ENCODE peak calls at places on chromosomes 13 and 19, in ten cellular contexts. One of them, this sample, is unnamed.

GRCh38 chr13:99984134-99984462 is 2.5 kb downstream of the ZIC2 start:
- DNase-seq in brain microvascular endothelial cell: no peak
- DNase-seq in foreskin fibroblast: no peak
- DNase-seq in thoracic aorta: no peak
- DNase-seq in CD8-positive, alpha-beta memory T cell: no peak
- DNase-seq in GM23248: no peak
- DNase-seq in fibroblast of lung: no peak
- DNase-seq in adipocyte: no peak
- DNase-seq in tibial artery: no peak
- DNase-seq in kidney: no peak
- DNase-seq in this sample: no peak

GRCh38 chr13:48078251-48078656 is 16.6 kb downstream of the MED4 start:
- DNase-seq in brain microvascular endothelial cell: no peak
- DNase-seq in foreskin fibroblast: no peak
- DNase-seq in thoracic aorta: no peak
- DNase-seq in CD8-positive, alpha-beta memory T cell: no peak
- DNase-seq in GM23248: peak; percentile 13
- DNase-seq in fibroblast of lung: peak; percentile 3
- DNase-seq in adipocyte: no peak
- DNase-seq in tibial artery: no peak
- DNase-seq in kidney: no peak
- DNase-seq in this sample: peak; percentile 54

GRCh38 chr19:38039966-38040365 is 133.0 kb downstream of the SIPA1L3 start:
- DNase-seq in brain microvascular endothelial cell: peak; percentile 97
- DNase-seq in foreskin fibroblast: peak; percentile 90
- DNase-seq in thoracic aorta: no peak
- DNase-seq in CD8-positive, alpha-beta memory T cell: no peak
- DNase-seq in GM23248: peak; percentile 97
- DNase-seq in fibroblast of lung: peak; percentile 95
- DNase-seq in adipocyte: peak; percentile 27
- DNase-seq in tibial artery: no peak
- DNase-seq in kidney: no peak
- DNase-seq in this sample: no peak

GRCh38 chr13:85377783-85378182 is 421.4 kb downstream of the SLITRK6 start:
- DNase-seq in brain microvascular endothelial cell: no peak
- DNase-seq in foreskin fibroblast: no peak
- DNase-seq in thoracic aorta: no peak
- DNase-seq in CD8-positive, alpha-beta memory T cell: no peak
- DNase-seq in GM23248: no peak
- DNase-seq in fibroblast of lung: peak; percentile 1
- DNase-seq in adipocyte: no peak
- DNase-seq in tibial artery: no peak
- DNase-seq in kidney: no peak
- DNase-seq in this sample: no peak

GRCh38 chr13:63198076-63198475 is 1782.4 kb upstream of the PCDH20 start:
- DNase-seq in brain microvascular endothelial cell: no peak
- DNase-seq in foreskin fibroblast: no peak
- DNase-seq in thoracic aorta: no peak
- DNase-seq in CD8-positive, alpha-beta memory T cell: no peak
- DNase-seq in GM23248: peak; percentile 5
- DNase-seq in fibroblast of lung: peak; percentile 68
- DNase-seq in adipocyte: peak; percentile 58
- DNase-seq in tibial artery: no peak
- DNase-seq in kidney: no peak
- DNase-seq in this sample: no peak

GRCh38 chr19:22286151-22286810 is at the start of gene ZNF729:
- DNase-seq in brain microvascular endothelial cell: no peak
- DNase-seq in foreskin fibroblast: no peak
- DNase-seq in thoracic aorta: no peak
- DNase-seq in CD8-positive, alpha-beta memory T cell: no peak
- DNase-seq in GM23248: no peak
- DNase-seq in fibroblast of lung: no peak
- DNase-seq in adipocyte: no peak
- DNase-seq in tibial artery: no peak
- DNase-seq in kidney: no peak
- DNase-seq in this sample: no peak

GRCh38 chr13:74889321-74889720 is 592.6 kb downstream of the TBC1D4 start:
- DNase-seq in brain microvascular endothelial cell: no peak
- DNase-seq in foreskin fibroblast: peak; percentile 46
- DNase-seq in thoracic aorta: no peak
- DNase-seq in CD8-positive, alpha-beta memory T cell: no peak
- DNase-seq in GM23248: no peak
- DNase-seq in fibroblast of lung: no peak
- DNase-seq in adipocyte: no peak
- DNase-seq in tibial artery: no peak
- DNase-seq in kidney: no peak
- DNase-seq in this sample: no peak

GRCh38 chr13:113527272-113527958 is 36.9 kb upstream of the DCUN1D2 start:
- DNase-seq in brain microvascular endothelial cell: no peak
- DNase-seq in foreskin fibroblast: no peak
- DNase-seq in thoracic aorta: no peak
- DNase-seq in CD8-positive, alpha-beta memory T cell: no peak
- DNase-seq in GM23248: no peak
- DNase-seq in fibroblast of lung: no peak
- DNase-seq in adipocyte: no peak
- DNase-seq in tibial artery: no peak
- DNase-seq in kidney: no peak
- DNase-seq in this sample: no peak

GRCh38 chr19:23002690-23003422 is at the start of gene ZNF728:
- DNase-seq in brain microvascular endothelial cell: no peak
- DNase-seq in foreskin fibroblast: peak; percentile 1
- DNase-seq in thoracic aorta: peak; percentile 54
- DNase-seq in CD8-positive, alpha-beta memory T cell: no peak
- DNase-seq in GM23248: no peak
- DNase-seq in fibroblast of lung: no peak
- DNase-seq in adipocyte: no peak
- DNase-seq in tibial artery: peak; percentile 60
- DNase-seq in kidney: no peak
- DNase-seq in this sample: no peak

GRCh38 chr19:13621413-13621812 is 115.1 kb upstream of the CACNA1A start:
- DNase-seq in brain microvascular endothelial cell: peak; percentile 96
- DNase-seq in foreskin fibroblast: peak; percentile 98
- DNase-seq in thoracic aorta: no peak
- DNase-seq in CD8-positive, alpha-beta memory T cell: no peak
- DNase-seq in GM23248: peak; percentile 99
- DNase-seq in fibroblast of lung: peak; percentile 96
- DNase-seq in adipocyte: peak; percentile 61
- DNase-seq in tibial artery: no peak
- DNase-seq in kidney: peak; percentile 77
- DNase-seq in this sample: no peak

GRCh38 chr13:44917589-44918322 is 71.5 kb downstream of the NUFIP1 start:
- DNase-seq in brain microvascular endothelial cell: peak; percentile 94
- DNase-seq in foreskin fibroblast: peak; percentile 97
- DNase-seq in thoracic aorta: peak; percentile 70
- DNase-seq in CD8-positive, alpha-beta memory T cell: peak; percentile 98
- DNase-seq in GM23248: peak; percentile 95
- DNase-seq in fibroblast of lung: peak; percentile 96
- DNase-seq in adipocyte: peak; percentile 97
- DNase-seq in tibial artery: peak; percentile 94
- DNase-seq in kidney: peak; percentile 98
- DNase-seq in this sample: peak; percentile 95

GRCh38 chr13:73991884-73992283 is 142.3 kb downstream of the KLF12 start:
- DNase-seq in brain microvascular endothelial cell: no peak
- DNase-seq in foreskin fibroblast: no peak
- DNase-seq in thoracic aorta: no peak
- DNase-seq in CD8-positive, alpha-beta memory T cell: no peak
- DNase-seq in GM23248: no peak
- DNase-seq in fibroblast of lung: no peak
- DNase-seq in adipocyte: no peak
- DNase-seq in tibial artery: no peak
- DNase-seq in kidney: no peak
- DNase-seq in this sample: peak; percentile 88

DNA sequence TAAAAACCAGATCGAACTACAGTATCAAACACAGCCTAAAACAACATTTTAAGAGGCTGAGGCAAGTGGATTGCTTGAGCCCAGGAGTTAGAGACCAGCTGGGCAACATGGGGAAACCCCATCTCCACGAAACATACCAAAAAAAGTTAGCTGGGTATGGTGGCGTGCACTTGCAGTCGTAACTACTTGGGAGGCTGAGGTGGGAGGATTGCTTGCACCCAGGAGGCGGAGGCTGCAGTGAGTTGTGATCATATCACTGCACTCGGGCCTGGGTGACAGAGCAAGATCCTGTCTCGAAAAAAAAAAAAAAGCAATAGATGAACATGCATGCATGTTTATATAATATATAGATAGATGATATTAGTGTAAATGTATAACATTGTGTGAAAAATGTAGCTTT is 5.2 kb upstream of the MRPS31 start:
- DNase-seq in brain microvascular endothelial cell: no peak
- DNase-seq in foreskin fibroblast: no peak
- DNase-seq in thoracic aorta: no peak
- DNase-seq in CD8-positive, alpha-beta memory T cell: no peak
- DNase-seq in GM23248: no peak
- DNase-seq in fibroblast of lung: no peak
- DNase-seq in adipocyte: no peak
- DNase-seq in tibial artery: no peak
- DNase-seq in kidney: no peak
- DNase-seq in this sample: no peak
- H3K4me3 ChIP-seq in brain microvascular endothelial cell: no peak overlapping the region
- H3K4me3 ChIP-seq in foreskin fibroblast: no peak overlapping the region
- H3K4me3 ChIP-seq in thoracic aorta: no peak overlapping the region
- H3K4me3 ChIP-seq in CD8-positive, alpha-beta memory T cell: no peak overlapping the region
- H3K4me3 ChIP-seq in GM23248: no peak overlapping the region
- H3K4me3 ChIP-seq in fibroblast of lung: no peak overlapping the region
- H3K4me3 ChIP-seq in adipocyte: no peak overlapping the region
- H3K4me3 ChIP-seq in tibial artery: no peak overlapping the region
- H3K4me3 ChIP-seq in kidney: no peak overlapping the region
- H3K4me3 ChIP-seq in this sample: peak overlapping the region; percentile 39

DNA sequence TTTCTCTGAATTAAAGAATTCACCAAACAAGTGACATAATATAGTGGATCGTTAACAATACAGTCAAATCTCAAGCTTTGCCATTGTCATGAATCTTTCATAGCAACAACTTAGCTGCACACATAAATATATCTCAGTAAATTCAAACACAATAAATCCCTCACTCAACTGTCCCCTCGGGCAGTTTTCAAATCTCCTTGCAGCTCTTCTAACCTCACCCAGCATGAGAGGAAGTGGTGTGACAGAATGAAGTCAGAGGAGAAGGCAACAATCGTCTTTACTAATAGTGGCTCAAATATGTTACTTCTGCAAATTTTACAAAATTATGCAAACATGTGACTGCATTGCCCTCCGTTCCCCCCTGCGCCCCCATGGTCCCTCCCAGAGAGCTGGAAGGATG is 148.2 kb downstream of the RAP2A start:
- DNase-seq in brain microvascular endothelial cell: no peak
- DNase-seq in foreskin fibroblast: no peak
- DNase-seq in thoracic aorta: no peak
- DNase-seq in CD8-positive, alpha-beta memory T cell: no peak
- DNase-seq in GM23248: no peak
- DNase-seq in fibroblast of lung: no peak
- DNase-seq in adipocyte: no peak
- DNase-seq in tibial artery: no peak
- DNase-seq in kidney: no peak
- DNase-seq in this sample: no peak
- H3K4me3 ChIP-seq in brain microvascular endothelial cell: no peak overlapping the region
- H3K4me3 ChIP-seq in foreskin fibroblast: no peak overlapping the region
- H3K4me3 ChIP-seq in thoracic aorta: no peak overlapping the region
- H3K4me3 ChIP-seq in CD8-positive, alpha-beta memory T cell: no peak overlapping the region
- H3K4me3 ChIP-seq in GM23248: no peak overlapping the region
- H3K4me3 ChIP-seq in fibroblast of lung: no peak overlapping the region
- H3K4me3 ChIP-seq in adipocyte: no peak overlapping the region
- H3K4me3 ChIP-seq in tibial artery: no peak overlapping the region
- H3K4me3 ChIP-seq in kidney: no peak overlapping the region
- H3K4me3 ChIP-seq in this sample: no peak overlapping the region

DNA sequence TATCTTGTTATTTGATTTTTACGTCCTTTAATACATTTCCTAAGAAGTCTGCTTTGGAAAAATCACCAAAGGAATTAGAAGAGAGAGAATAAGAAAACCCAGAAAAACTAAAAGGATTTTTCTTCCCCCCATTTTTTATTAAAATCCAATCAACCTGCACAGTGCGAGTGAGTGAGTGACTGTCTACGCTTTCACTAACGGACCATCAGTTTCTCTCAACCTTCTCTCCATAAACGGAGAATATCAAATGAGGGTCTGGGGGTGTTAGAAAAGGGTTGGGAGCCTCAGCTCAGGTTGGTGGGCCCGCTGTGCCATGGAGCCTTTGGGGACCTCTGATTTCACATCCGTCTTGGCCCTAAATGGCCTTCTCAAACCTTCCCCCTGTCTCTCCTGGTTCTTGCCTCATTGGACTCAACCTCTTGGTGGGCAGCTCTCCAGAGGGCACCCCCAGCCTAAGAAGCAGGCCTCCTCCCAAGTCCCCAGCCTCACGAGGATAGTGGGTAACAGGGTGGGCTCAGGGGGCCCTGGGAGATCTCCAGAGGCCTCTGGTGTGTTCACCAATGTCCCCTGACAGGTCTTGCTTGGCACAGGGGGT is 764 bp upstream of the LRP3 start:
- DNase-seq in brain microvascular endothelial cell: no peak
- DNase-seq in foreskin fibroblast: no peak
- DNase-seq in thoracic aorta: no peak
- DNase-seq in CD8-positive, alpha-beta memory T cell: no peak
- DNase-seq in GM23248: no peak
- DNase-seq in fibroblast of lung: no peak
- DNase-seq in adipocyte: no peak
- DNase-seq in tibial artery: no peak
- DNase-seq in kidney: no peak
- DNase-seq in this sample: no peak
- H3K4me3 ChIP-seq in brain microvascular endothelial cell: no peak overlapping the region
- H3K4me3 ChIP-seq in foreskin fibroblast: no peak overlapping the region
- H3K4me3 ChIP-seq in thoracic aorta: peak overlapping the region; percentile 63
- H3K4me3 ChIP-seq in CD8-positive, alpha-beta memory T cell: no peak overlapping the region
- H3K4me3 ChIP-seq in GM23248: peak overlapping the region; percentile 49
- H3K4me3 ChIP-seq in fibroblast of lung: peak overlapping the region; percentile 23
- H3K4me3 ChIP-seq in adipocyte: peak overlapping the region; percentile 33
- H3K4me3 ChIP-seq in tibial artery: peak overlapping the region; percentile 62
- H3K4me3 ChIP-seq in kidney: peak overlapping the region; percentile 32
- H3K4me3 ChIP-seq in this sample: no peak overlapping the region

DNA sequence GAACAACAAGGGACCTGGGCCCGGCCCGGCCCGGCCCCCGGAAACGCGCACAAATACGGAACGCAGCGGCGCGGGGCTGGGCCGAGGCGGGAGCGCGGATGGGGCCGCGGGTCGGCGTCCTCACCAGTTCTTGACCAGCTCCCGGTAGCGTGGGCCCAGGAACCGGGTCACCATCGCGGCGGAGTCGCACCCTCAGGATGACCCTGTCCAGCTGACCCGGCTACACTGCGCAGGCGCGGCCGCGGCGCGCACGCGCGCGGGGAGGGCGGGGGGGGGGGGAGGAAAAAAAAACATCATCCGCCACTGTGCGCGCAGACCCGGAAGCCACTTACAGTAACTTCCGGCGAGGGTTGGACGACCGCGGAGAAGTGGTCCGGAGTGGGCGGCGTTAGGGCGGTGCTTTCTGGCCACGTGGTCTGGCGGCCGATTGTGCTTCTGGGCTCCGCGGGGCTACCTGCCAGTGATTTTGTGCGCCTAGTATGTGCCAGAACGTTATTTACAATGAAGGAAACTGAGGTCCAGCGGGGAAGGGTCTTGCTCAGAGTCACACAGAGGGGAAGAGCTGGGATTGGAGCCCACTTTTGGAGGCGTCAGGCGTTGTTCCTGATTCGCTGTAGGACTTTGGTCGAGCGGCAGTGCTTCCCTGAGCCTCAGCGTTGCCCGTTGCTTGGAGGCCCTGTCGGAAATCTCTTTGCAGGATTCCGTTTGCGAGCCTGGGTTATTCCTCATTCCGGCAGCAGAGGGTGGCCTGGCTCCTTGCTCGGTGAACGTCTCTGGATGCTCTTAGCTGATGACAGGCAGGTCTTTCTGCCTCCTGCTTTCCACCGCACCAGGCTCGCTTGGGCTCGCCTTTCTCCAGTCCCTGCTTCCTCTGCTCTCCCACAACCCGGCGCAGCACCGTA is at the start of gene UQCR11:
- DNase-seq in brain microvascular endothelial cell: peak; percentile 93
- DNase-seq in foreskin fibroblast: peak; percentile 97
- DNase-seq in thoracic aorta: peak; percentile 90
- DNase-seq in CD8-positive, alpha-beta memory T cell: peak; percentile 94
- DNase-seq in GM23248: peak; percentile 98
- DNase-seq in fibroblast of lung: peak; percentile 96
- DNase-seq in adipocyte: peak; percentile 97
- DNase-seq in tibial artery: peak; percentile 95
- DNase-seq in kidney: peak; percentile 98
- DNase-seq in this sample: peak; percentile 91
- H3K4me3 ChIP-seq in brain microvascular endothelial cell: peak within 1 kb of the TSS; percentile 91
- H3K4me3 ChIP-seq in foreskin fibroblast: peak within 1 kb of the TSS; percentile 91
- H3K4me3 ChIP-seq in thoracic aorta: peak within 1 kb of the TSS; percentile 98
- H3K4me3 ChIP-seq in CD8-positive, alpha-beta memory T cell: peak within 1 kb of the TSS; percentile 98
- H3K4me3 ChIP-seq in GM23248: peak within 1 kb of the TSS; percentile 89
- H3K4me3 ChIP-seq in fibroblast of lung: peak within 1 kb of the TSS; percentile 87
- H3K4me3 ChIP-seq in adipocyte: peak within 1 kb of the TSS; percentile 86
- H3K4me3 ChIP-seq in tibial artery: peak within 1 kb of the TSS; percentile 99
- H3K4me3 ChIP-seq in kidney: peak within 1 kb of the TSS; percentile 94
- H3K4me3 ChIP-seq in this sample: peak within 1 kb of the TSS; percentile 76